ENCODE peak calls at places on chromosomes 2 and 18, in ten cellular contexts. P is A549, W is fibroblast of villous mesenchyme, C is progenitor cell of endocrine pancreas, T is endothelial cell, G is psoas muscle, A is fibroblast of mammary gland, M is heart right ventricle, Z is H9, Q is B cell. J is an unnamed sample.

GRCh38 chr2:73984922-73985317 is 210 bp downstream of the TET3 start:
- DNase-seq in P (peak), W (no peak), C (peak), T (peak), G (peak), A (no peak), M (peak), Z (no peak), Q (no peak), J (no peak)

GRCh38 chr2:99776521-99777265 is 286.9 kb upstream of the REV1 start:
- DNase-seq in P (no peak), W (no peak), C (no peak), T (no peak), G (no peak), A (no peak), M (no peak), Z (no peak), Q (no peak), J (no peak)

GRCh38 chr18:44195394-44196140 is 485.1 kb upstream of the SETBP1 start:
- DNase-seq in P (no peak), W (no peak), C (no peak), T (no peak), G (no peak), A (peak), M (no peak), Z (no peak), Q (no peak), J (no peak)

GRCh38 chr2:85194780-85195480 is 61.7 kb downstream of the TCF7L1 start:
- DNase-seq in P (no peak), W (no peak), C (no peak), T (no peak), G (no peak), A (no peak), M (no peak), Z (no peak), Q (no peak), J (no peak)

GRCh38 chr18:46158498-46158897 is 54.3 kb downstream of the HAUS1 start:
- DNase-seq in P (no peak), W (no peak), C (no peak), T (no peak), G (no peak), A (no peak), M (no peak), Z (no peak), Q (no peak), J (no peak)

GRCh38 chr2:178523596-178524134 is 43.4 kb downstream of the PLEKHA3 start:
- DNase-seq in P (no peak), W (no peak), C (no peak), T (no peak), G (no peak), A (peak), M (no peak), Z (no peak), Q (peak), J (no peak)

GRCh38 chr2:51510298-51510697 is 478.4 kb upstream of the NRXN1 start:
- DNase-seq in P (no peak), W (no peak), C (no peak), T (no peak), G (no peak), A (no peak), M (no peak), Z (no peak), Q (no peak), J (no peak)

GRCh38 chr2:183522441-183522840 is 398.2 kb downstream of the NUP35 start:
- DNase-seq in P (no peak), W (no peak), C (no peak), T (no peak), G (no peak), A (peak), M (no peak), Z (no peak), Q (no peak), J (no peak)

GRCh38 chr2:72150157-72150960 is 2.7 kb upstream of the CYP26B1 start:
- DNase-seq in P (peak), W (peak), C (peak), T (peak), G (peak), A (peak), M (peak), Z (peak), Q (peak), J (peak)

GRCh38 chr2:182077451-182078142 is 91.9 kb downstream of the PPP1R1C start:
- DNase-seq in P (peak), W (peak), C (no peak), T (peak), G (no peak), A (peak), M (no peak), Z (no peak), Q (peak), J (no peak)

GRCh38 chr2:160522951-160523700 is 29.5 kb upstream of the RBMS1 start:
- DNase-seq in P (no peak), W (no peak), C (no peak), T (no peak), G (no peak), A (peak), M (no peak), Z (no peak), Q (no peak), J (no peak)

GRCh38 chr2:45339253-45339652 is 271.8 kb downstream of the SRBD1 start:
- DNase-seq in P (no peak), W (no peak), C (no peak), T (no peak), G (no peak), A (no peak), M (no peak), Z (no peak), Q (no peak), J (no peak)

GRCh38 chr2:40220177-40220925 is 231.5 kb downstream of the SLC8A1 start:
- DNase-seq in P (no peak), W (peak), C (no peak), T (no peak), G (no peak), A (peak), M (no peak), Z (no peak), Q (no peak), J (no peak)

GRCh38 chr18:45962866-45963265 is 4.3 kb downstream of the EPG5 start:
- DNase-seq in P (no peak), W (peak), C (no peak), T (no peak), G (no peak), A (peak), M (no peak), Z (no peak), Q (no peak), J (no peak)

GRCh38 chr18:6917082-6917481 is 187.6 kb downstream of the ARHGAP28 start:
- DNase-seq in P (no peak), W (no peak), C (no peak), T (no peak), G (no peak), A (peak), M (no peak), Z (no peak), Q (no peak), J (no peak)

GRCh38 chr2:150101947-150102346 is 385.5 kb downstream of the RND3 start:
- DNase-seq in P (no peak), W (no peak), C (no peak), T (no peak), G (no peak), A (no peak), M (no peak), Z (no peak), Q (no peak), J (no peak)

GRCh38 chr18:9802175-9802747 is 83.5 kb upstream of the TXNDC2 start:
- DNase-seq in P (no peak), W (no peak), C (no peak), T (no peak), G (no peak), A (no peak), M (no peak), Z (no peak), Q (no peak), J (no peak)

GRCh38 chr18:7921938-7922587 is 354.9 kb downstream of the PTPRM start:
- DNase-seq in P (peak), W (peak), C (no peak), T (no peak), G (no peak), A (peak), M (no peak), Z (no peak), Q (no peak), J (no peak)

GRCh38 chr18:7923105-7923504 is 356.0 kb downstream of the PTPRM start:
- DNase-seq in P (no peak), W (no peak), C (no peak), T (no peak), G (no peak), A (no peak), M (no peak), Z (no peak), Q (no peak), J (no peak)

GRCh38 chr18:7924616-7925015 is 357.5 kb downstream of the PTPRM start:
- DNase-seq in P (no peak), W (no peak), C (no peak), T (no peak), G (no peak), A (no peak), M (no peak), Z (no peak), Q (no peak), J (no peak)

GRCh38 chr18:7927119-7927518 is 360.0 kb downstream of the PTPRM start:
- DNase-seq in P (no peak), W (no peak), C (no peak), T (no peak), G (no peak), A (no peak), M (no peak), Z (no peak), Q (no peak), J (no peak)

GRCh38 chr18:7926526-7926925 is 359.4 kb downstream of the PTPRM start:
- DNase-seq in P (peak), W (no peak), C (no peak), T (peak), G (no peak), A (no peak), M (no peak), Z (peak), Q (no peak), J (no peak)
- TF ChIP-seq CTCF in P (peak), W (peak), C (peak), T (peak), G (peak), A (peak), M (peak), Z (peak), Q (no peak), J (no peak)

GRCh38 chr2:232891621-232892071 is 21.6 kb downstream of the SNORC start:
- DNase-seq in P (no peak), W (peak), C (no peak), T (no peak), G (peak), A (peak), M (no peak), Z (no peak), Q (no peak), J (no peak)
- TF ChIP-seq CTCF in P (no peak), W (no peak), C (no peak), T (no peak), G (no peak), A (no peak), M (no peak), Z (no peak), Q (no peak), J (no peak)

GRCh38 chr18:36537289-36537688 is 239.8 kb downstream of the FHOD3 start:
- DNase-seq in P (no peak), W (no peak), C (no peak), T (no peak), G (no peak), A (no peak), M (no peak), Z (peak), Q (no peak), J (no peak)
- TF ChIP-seq CTCF in P (no peak), W (no peak), C (no peak), T (no peak), G (no peak), A (no peak), M (no peak), Z (peak), Q (no peak), J (no peak)

DNA sequence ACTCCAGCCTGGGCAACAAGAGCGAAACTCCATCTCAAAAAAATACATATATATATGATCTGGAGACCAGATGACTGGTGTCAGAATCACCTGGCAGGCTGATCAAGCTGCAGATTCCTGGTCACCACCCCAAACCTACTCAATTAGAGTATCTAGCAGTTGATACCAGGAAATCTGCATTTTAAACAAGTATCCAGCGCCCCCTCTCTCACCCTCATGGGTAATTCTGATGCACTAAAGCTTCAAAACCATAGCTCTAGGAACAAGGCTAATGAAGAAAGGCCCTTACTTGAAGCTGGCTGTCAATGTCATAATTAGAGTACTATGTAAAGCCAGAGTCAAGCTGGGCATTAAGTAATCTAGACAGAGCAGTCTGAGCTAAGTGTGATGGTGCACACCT is 25.0 kb upstream of the PCBP1 start:
- DNase-seq in P (no peak), W (no peak), C (no peak), T (no peak), G (no peak), A (no peak), M (no peak), Z (no peak), Q (no peak), J (no peak)
- TF ChIP-seq CTCF in P (no peak), W (peak), C (no peak), T (no peak), G (no peak), A (no peak), M (no peak), Z (peak), Q (no peak), J (no peak)

GRCh38 chr18:50111398-50111797 is 83.5 kb downstream of the MYO5B start:
- DNase-seq in P (no peak), W (no peak), C (no peak), T (no peak), G (no peak), A (no peak), M (no peak), Z (no peak), Q (no peak), J (no peak)
- TF ChIP-seq CTCF in P (no peak), W (no peak), C (no peak), T (no peak), G (no peak), A (peak), M (no peak), Z (no peak), Q (no peak), J (no peak)

GRCh38 chr2:106004854-106005253 is 189.2 kb downstream of the UXS1 start:
- DNase-seq in P (no peak), W (no peak), C (no peak), T (no peak), G (no peak), A (no peak), M (no peak), Z (no peak), Q (no peak), J (no peak)

DNA sequence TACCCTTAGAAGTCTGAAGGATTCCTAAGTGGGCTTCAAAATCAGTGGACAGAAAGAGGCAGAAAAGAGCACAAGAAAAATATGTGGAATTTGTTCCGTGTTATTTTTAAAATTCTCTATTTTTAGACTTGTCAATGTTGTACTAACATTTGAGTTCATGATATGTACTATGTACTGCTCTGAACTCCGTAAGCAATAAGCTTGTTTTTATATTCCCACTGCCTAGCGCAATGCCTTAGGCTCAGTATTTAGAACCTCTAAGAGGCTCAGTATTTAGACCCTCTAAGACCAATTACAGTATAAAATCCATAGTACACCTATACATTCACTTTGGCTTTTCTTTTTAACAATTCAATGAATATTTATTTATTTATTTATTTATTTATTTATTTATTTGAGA is 194.5 kb downstream of the UXS1 start:
- DNase-seq in P (no peak), W (no peak), C (no peak), T (no peak), G (no peak), A (no peak), M (no peak), Z (no peak), Q (no peak), J (no peak)
- TF ChIP-seq CTCF in P (no peak), W (no peak), C (no peak), T (no peak), G (no peak), A (no peak), M (no peak), Z (no peak), Q (no peak), J (no peak)

GRCh38 chr2:222024934-222025890 is 273.6 kb downstream of the PAX3 start:
- DNase-seq in P (peak), W (peak), C (no peak), T (peak), G (no peak), A (peak), M (no peak), Z (no peak), Q (no peak), J (no peak)
- TF ChIP-seq CTCF in P (peak), W (peak), C (peak), T (peak), G (peak), A (peak), M (peak), Z (peak), Q (peak), J (peak)

DNA sequence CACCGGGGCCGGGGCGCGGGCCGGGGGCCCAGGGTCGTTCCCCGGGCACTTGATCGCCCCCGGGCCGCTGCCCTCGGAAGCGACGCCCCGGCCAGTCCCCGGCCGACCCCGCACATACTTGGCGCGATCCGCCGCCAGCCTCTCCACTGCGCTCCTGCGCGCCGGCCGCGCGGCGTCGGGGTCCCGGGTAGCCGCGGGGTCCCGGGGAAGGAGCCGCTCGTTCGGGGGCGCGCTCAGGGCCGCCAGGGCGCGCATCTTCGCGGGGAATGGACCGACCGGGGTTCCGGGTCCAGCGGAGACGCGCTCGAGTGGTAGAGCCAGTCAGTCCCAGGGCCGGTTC is 204 bp downstream of the FAM110C start:
- DNase-seq in P (no peak), W (no peak), C (peak), T (peak), G (no peak), A (no peak), M (no peak), Z (peak), Q (no peak), J (no peak)
- TF ChIP-seq CTCF in P (no peak), W (no peak), C (peak), T (no peak), G (no peak), A (no peak), M (no peak), Z (no peak), Q (no peak), J (no peak)

DNA sequence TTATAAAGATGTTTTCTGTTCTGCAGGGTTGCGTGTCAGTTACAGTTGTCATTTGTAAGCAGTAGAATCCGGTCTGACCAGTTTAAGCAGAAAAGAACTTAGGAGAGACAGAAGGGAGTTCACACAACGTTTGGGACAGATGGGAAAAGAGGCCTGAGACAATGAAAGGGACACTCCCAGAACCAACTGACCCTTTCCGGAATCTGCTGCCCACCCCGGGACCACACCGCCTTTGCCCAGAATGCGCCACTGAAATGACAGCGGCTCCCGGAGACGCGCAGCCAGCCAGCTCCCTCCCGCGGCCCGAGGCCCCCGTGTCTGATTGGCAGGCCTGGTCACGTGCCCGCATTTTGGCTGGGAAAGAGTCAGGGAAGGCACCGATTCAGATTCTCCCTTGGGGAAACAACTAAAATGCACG is 244.6 kb downstream of the BCL2 start:
- DNase-seq in P (peak), W (peak), C (peak), T (peak), G (peak), A (peak), M (peak), Z (peak), Q (peak), J (peak)
- TF ChIP-seq CTCF in P (no peak), W (no peak), C (peak), T (no peak), G (no peak), A (no peak), M (peak), Z (no peak), Q (no peak), J (no peak)